ENCODE peak calls at places on chromosomes 13 and 19, in six cellular contexts. Z is T-helper 2 cell; P is CD4-positive, alpha-beta T cell; S is astrocyte of the spinal cord; V is anterior cingulate cortex; I is progenitor cell of endocrine pancreas. T is an unnamed sample.

GRCh38 chr13:108787709-108788394 is 158.4 kb downstream of the MYO16 start:
- DNase-seq in Z (no peak), P (no peak), S (no peak), V (no peak), I (no peak), T (no peak)

GRCh38 chr19:12669272-12670158 is 2.9 kb downstream of the WDR83 start:
- DNase-seq in Z (peak; percentile 68), P (peak; percentile 64), S (peak; percentile 92), V (peak; percentile 63), I (peak; percentile 59), T (peak; percentile 75)

GRCh38 chr13:107649071-107649470 is 566.3 kb downstream of the LIG4 start:
- DNase-seq in Z (no peak), P (no peak), S (no peak), V (no peak), I (no peak), T (no peak)

GRCh38 chr19:50450369-50451222 is 17.9 kb downstream of the MYBPC2 start:
- DNase-seq in Z (no peak), P (no peak), S (no peak), V (no peak), I (no peak), T (no peak)

GRCh38 chr13:51557875-51558604 is 26.2 kb upstream of the WDFY2 start:
- DNase-seq in Z (no peak), P (no peak), S (peak; percentile 75), V (no peak), I (no peak), T (no peak)

GRCh38 chr19:8491574-8491973 is 10.9 kb downstream of the PRAM1 start:
- DNase-seq in Z (no peak), P (no peak), S (no peak), V (no peak), I (no peak), T (no peak)

GRCh38 chr13:111436446-111436845 is 116.0 kb downstream of the TEX29 start:
- DNase-seq in Z (no peak), P (no peak), S (no peak), V (no peak), I (no peak), T (no peak)

GRCh38 chr19:19866599-19867248 is 1.0 kb downstream of the ZNF253 start:
- DNase-seq in Z (peak; percentile 53), P (no peak), S (no peak), V (no peak), I (peak; percentile 35), T (no peak)

GRCh38 chr13:109794095-109794494 is 7.7 kb upstream of the IRS2 start:
- DNase-seq in Z (no peak), P (no peak), S (no peak), V (no peak), I (no peak), T (no peak)

GRCh38 chr19:57558525-57558924 is 1.1 kb downstream of the ZNF550 start:
- DNase-seq in Z (no peak), P (no peak), S (peak; percentile 28), V (no peak), I (no peak), T (no peak)

GRCh38 chr19:20422616-20423205 is 142.9 kb downstream of the ZNF737 start:
- DNase-seq in Z (no peak), P (no peak), S (no peak), V (no peak), I (no peak), T (no peak)

GRCh38 chr19:10334340-10335148 is 1.2 kb upstream of the RAVER1 start:
- DNase-seq in Z (no peak), P (peak; percentile 13), S (peak; percentile 95), V (peak; percentile 65), I (peak; percentile 86), T (peak; percentile 95)

GRCh38 chr13:75217949-75218348 is 264.0 kb downstream of the TBC1D4 start:
- DNase-seq in Z (no peak), P (no peak), S (peak; percentile 60), V (no peak), I (no peak), T (peak; percentile 19)

GRCh38 chr19:45442927-45443461 is 19.3 kb upstream of the ERCC1 start:
- DNase-seq in Z (peak; percentile 38), P (no peak), S (peak; percentile 41), V (no peak), I (no peak), T (peak; percentile 55)

GRCh38 chr19:15253076-15253475 is 20.8 kb upstream of the EPHX3 start:
- DNase-seq in Z (no peak), P (no peak), S (no peak), V (no peak), I (no peak), T (no peak)

GRCh38 chr19:46487802-46488445 is 7.7 kb downstream of the PNMA8B start:
- DNase-seq in Z (peak; percentile 19), P (peak; percentile 69), S (peak; percentile 62), V (peak; percentile 62), I (peak; percentile 85), T (peak; percentile 86)

GRCh38 chr19:17286263-17286662 is 4.6 kb downstream of the ANKLE1 start:
- DNase-seq in Z (no peak), P (no peak), S (no peak), V (no peak), I (no peak), T (no peak)

GRCh38 chr13:66689037-66689619 is 541.0 kb downstream of the PCDH9 start:
- DNase-seq in Z (no peak), P (no peak), S (peak; percentile 41), V (no peak), I (no peak), T (no peak)

GRCh38 chr19:3725640-3726310 is 17.6 kb downstream of the TJP3 start:
- DNase-seq in Z (no peak), P (no peak), S (no peak), V (no peak), I (no peak), T (no peak)

GRCh38 chr19:18848860-18849661 is 17.3 kb downstream of the UPF1 start:
- DNase-seq in Z (no peak), P (no peak), S (no peak), V (peak; percentile 56), I (no peak), T (no peak)

GRCh38 chr19:38206006-38206745 is 17.8 kb downstream of the DPF1 start:
- DNase-seq in Z (no peak), P (no peak), S (no peak), V (no peak), I (no peak), T (no peak)

GRCh38 chr13:29101404-29101803 is 281.3 kb downstream of the MTUS2 start:
- DNase-seq in Z (no peak), P (no peak), S (no peak), V (no peak), I (no peak), T (no peak)

GRCh38 chr13:93227280-93227905 is 786 bp downstream of the GPC6 start:
- DNase-seq in Z (no peak), P (no peak), S (peak; percentile 80), V (no peak), I (peak; percentile 28), T (no peak)

GRCh38 chr13:48675247-48675646 is 21.5 kb downstream of the CYSLTR2 start:
- DNase-seq in Z (no peak), P (no peak), S (no peak), V (no peak), I (no peak), T (no peak)